ENCODE peak calls at places on chromosomes 6 and 20, in seven cellular contexts. O is heart right ventricle, V is heart left ventricle, C is testis, H is body of pancreas, F is H9, Y is neural progenitor cell. Q is an unnamed sample.
A peak's percentile ranks its signal among the peaks of the same experiment; 100 is the strongest.

GRCh38 chr6:95431637-95432228 is 145.6 kb upstream of the MANEA start:
- DNase-seq in O (no peak), V (no peak), C (peak; percentile 62), H (peak; percentile 38), F (no peak), Y (peak; percentile 37), Q (no peak)

GRCh38 chr20:41334036-41334435 is 6.6 kb upstream of the LPIN3 start:
- DNase-seq in O (no peak), V (no peak), C (no peak), H (no peak), F (no peak), Y (no peak), Q (no peak)

GRCh38 chr20:51258582-51259175 is 235.8 kb upstream of the KCNG1 start:
- DNase-seq in O (no peak), V (no peak), C (no peak), H (no peak), F (no peak), Y (peak; percentile 12), Q (no peak)

GRCh38 chr6:123777554-123777953 is 26.1 kb upstream of the NKAIN2 start:
- DNase-seq in O (no peak), V (no peak), C (no peak), H (no peak), F (no peak), Y (no peak), Q (no peak)

GRCh38 chr6:35906499-35906846 is 14.4 kb downstream of the SRPK1 start:
- DNase-seq in O (no peak), V (no peak), C (no peak), H (no peak), F (no peak), Y (no peak), Q (no peak)

GRCh38 chr6:75893058-75893775 is 144.2 kb downstream of the MYO6 start:
- DNase-seq in O (no peak), V (no peak), C (no peak), H (no peak), F (no peak), Y (peak; percentile 79), Q (no peak)

GRCh38 chr6:122610690-122611455 is 668 bp downstream of the PKIB start:
- DNase-seq in O (peak; percentile 18), V (peak; percentile 67), C (peak; percentile 52), H (peak; percentile 71), F (peak; percentile 48), Y (peak; percentile 26), Q (no peak)

GRCh38 chr20:63706852-63707557 is 771 bp downstream of the ARFRP1 start:
- DNase-seq in O (peak; percentile 38), V (no peak), C (peak; percentile 71), H (peak; percentile 33), F (peak; percentile 48), Y (peak; percentile 59), Q (no peak)

GRCh38 chr6:43705996-43706395 is 18.4 kb upstream of the MRPS18A start:
- DNase-seq in O (no peak), V (no peak), C (no peak), H (no peak), F (no peak), Y (no peak), Q (no peak)

GRCh38 chr6:77034161-77034560 is 429.1 kb downstream of the HTR1B start:
- DNase-seq in O (no peak), V (no peak), C (no peak), H (no peak), F (peak; percentile 49), Y (peak; percentile 39), Q (no peak)

GRCh38 chr6:33419580-33420492 is at the start of gene SYNGAP1:
- DNase-seq in O (peak; percentile 70), V (no peak), C (peak; percentile 75), H (peak; percentile 36), F (peak; percentile 86), Y (peak; percentile 78), Q (no peak)

GRCh38 chr6:150202404-150202803 is 59.6 kb downstream of the PPP1R14C start:
- DNase-seq in O (no peak), V (no peak), C (no peak), H (no peak), F (no peak), Y (no peak), Q (no peak)

GRCh38 chr20:64196831-64197418 is 32.7 kb downstream of the MYT1 start:
- DNase-seq in O (no peak), V (no peak), C (no peak), H (no peak), F (no peak), Y (no peak), Q (no peak)

GRCh38 chr20:62197801-62198200 is 15.0 kb downstream of the MTG2 start:
- DNase-seq in O (peak; percentile 1), V (no peak), C (no peak), H (no peak), F (no peak), Y (no peak), Q (no peak)

GRCh38 chr6:111403388-111403787 is 79.6 kb downstream of the REV3L start:
- DNase-seq in O (no peak), V (no peak), C (no peak), H (no peak), F (no peak), Y (no peak), Q (no peak)

GRCh38 chr6:22333802-22334201 is 37.0 kb upstream of the PRL start:
- DNase-seq in O (no peak), V (no peak), C (no peak), H (no peak), F (no peak), Y (no peak), Q (no peak)

GRCh38 chr6:3849681-3850450 is 693 bp downstream of the FAM50B start:
- DNase-seq in O (peak; percentile 49), V (peak; percentile 73), C (peak; percentile 35), H (peak; percentile 57), F (peak; percentile 37), Y (no peak), Q (no peak)

GRCh38 chr20:41119593-41120561 is 17.5 kb upstream of the PLCG1 start:
- DNase-seq in O (no peak), V (no peak), C (no peak), H (no peak), F (no peak), Y (no peak), Q (no peak)

GRCh38 chr20:11917663-11918062 is at the start of gene BTBD3:
- DNase-seq in O (peak; percentile 37), V (peak; percentile 67), C (peak; percentile 80), H (peak; percentile 88), F (no peak), Y (peak; percentile 16), Q (peak; percentile 81)

GRCh38 chr20:60868316-60868891 is 383.7 kb upstream of the CDH4 start:
- DNase-seq in O (no peak), V (no peak), C (no peak), H (no peak), F (no peak), Y (no peak), Q (no peak)

GRCh38 chr20:63087872-63088680 is 81.3 kb upstream of the BHLHE23 start:
- DNase-seq in O (peak; percentile 6), V (peak; percentile 52), C (peak; percentile 10), H (peak; percentile 5), F (peak; percentile 23), Y (no peak), Q (no peak)

GRCh38 chr20:9407805-9408421 is 106.5 kb upstream of the LAMP5 start:
- DNase-seq in O (no peak), V (no peak), C (peak; percentile 89), H (peak; percentile 73), F (peak; percentile 63), Y (peak; percentile 67), Q (peak; percentile 78)

DNA sequence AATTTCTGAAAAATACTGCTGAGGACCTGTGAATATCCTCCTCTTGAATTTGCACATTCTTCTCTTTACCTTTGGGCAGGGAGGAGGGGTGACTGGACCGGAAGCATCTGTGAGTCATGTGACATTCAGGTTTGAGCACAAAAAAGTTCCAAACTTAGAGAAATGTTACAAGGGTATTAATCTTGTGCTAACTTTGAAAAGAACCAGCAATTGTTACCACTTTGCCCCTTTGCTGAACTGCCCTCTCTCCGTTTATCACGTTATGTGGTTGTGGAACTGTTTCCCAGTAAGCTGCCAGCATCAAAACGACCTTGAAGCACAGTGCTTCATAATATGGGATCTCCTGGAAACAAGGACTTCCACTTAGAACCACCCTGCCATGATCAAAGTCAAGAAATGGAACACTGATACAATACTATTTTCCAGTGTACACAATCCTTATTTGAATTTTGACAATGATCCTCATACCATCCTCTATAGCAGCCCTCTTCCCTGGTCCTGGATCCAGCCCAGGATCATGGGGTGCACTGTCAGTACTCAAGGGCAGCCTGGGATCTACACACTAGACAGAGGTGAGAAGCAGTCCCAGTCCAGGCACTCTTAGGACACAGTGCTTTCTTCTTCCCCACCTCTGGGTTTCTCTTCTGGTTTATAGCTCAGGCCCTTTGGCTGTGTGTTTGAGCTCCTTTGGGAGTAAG is 2.3 kb upstream of the TUBB1 start:
- DNase-seq in O (no peak), V (no peak), C (peak; percentile 65), H (no peak), F (no peak), Y (no peak), Q (no peak)
- H3K4me1 ChIP-seq in O (peaks cover 36% of the 10 kb centered on the region), V (peaks cover 36% of the 10 kb centered on the region), C (peaks cover 21% of the 10 kb centered on the region), H (no peaks in the 10 kb centered on the region), F (no peaks in the 10 kb centered on the region), Y (no peaks in the 10 kb centered on the region), Q (no peaks in the 10 kb centered on the region)

DNA sequence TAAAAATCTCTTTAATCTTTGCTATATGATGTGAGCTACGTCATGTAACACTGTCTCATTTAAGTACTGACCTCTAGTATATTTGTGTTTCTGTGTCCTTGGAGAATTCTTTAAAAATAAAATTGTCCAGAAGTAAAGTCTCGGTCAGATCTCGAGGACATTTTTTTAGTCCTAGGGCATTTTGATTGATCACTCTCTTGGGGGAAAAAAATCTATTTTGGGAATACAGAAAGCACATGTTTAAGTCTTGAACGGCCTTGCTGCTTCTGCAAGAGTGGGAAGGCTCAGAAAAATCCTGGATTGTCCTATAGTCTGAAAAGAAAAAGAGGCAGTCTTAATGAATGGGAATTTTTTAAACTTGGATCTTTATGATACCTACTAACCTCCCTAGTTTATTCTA is 234.3 kb downstream of the UTRN start:
- DNase-seq in O (no peak), V (no peak), C (no peak), H (no peak), F (no peak), Y (no peak), Q (no peak)
- H3K27ac ChIP-seq in O (no peak overlapping the region), V (no peak overlapping the region), C (no peak overlapping the region), H (no peak overlapping the region), F (no peak overlapping the region), Y (no peak overlapping the region), Q (no peak overlapping the region)

GRCh38 chr6:138593100-138593877 is 94.0 kb upstream of the NHSL1 start:
- DNase-seq in O (no peak), V (no peak), C (peak; percentile 18), H (peak; percentile 21), F (no peak), Y (no peak), Q (peak; percentile 83)
- H3K4me1 ChIP-seq in O (peaks cover 28% of the 10 kb centered on the region), V (peaks cover 29% of the 10 kb centered on the region), C (no peaks in the 10 kb centered on the region), H (peaks cover 10% of the 10 kb centered on the region), F (peaks cover 8% of the 10 kb centered on the region), Y (peaks cover 22% of the 10 kb centered on the region), Q (no peaks in the 10 kb centered on the region)

DNA sequence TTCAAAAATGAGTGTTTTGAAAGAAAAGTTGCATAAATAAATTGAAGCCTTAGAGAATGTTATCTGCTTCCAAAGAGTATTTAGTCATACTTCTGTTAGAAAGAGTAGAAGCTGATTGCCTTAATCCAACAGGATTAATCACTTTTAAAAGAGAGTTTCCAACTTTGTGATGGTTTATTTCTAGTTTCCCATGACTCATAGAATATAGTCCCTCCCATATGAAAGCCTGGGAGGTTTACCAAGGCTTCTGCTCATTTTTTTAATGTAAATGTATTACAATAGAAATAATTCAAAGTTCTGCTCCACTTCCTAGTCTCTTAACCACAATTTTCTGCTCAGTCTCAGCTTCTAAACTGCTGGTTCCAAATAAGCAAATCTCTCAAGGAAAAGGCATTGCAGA is 118.0 kb upstream of the IRAK1BP1 start:
- DNase-seq in O (no peak), V (no peak), C (no peak), H (no peak), F (no peak), Y (no peak), Q (no peak)
- H3K27ac ChIP-seq in O (no peak overlapping the region), V (no peak overlapping the region), C (no peak overlapping the region), H (no peak overlapping the region), F (no peak overlapping the region), Y (no peak overlapping the region), Q (no peak overlapping the region)

Q was measured in right atrium auricular region.